ENCODE peak calls at places on chromosome 2, in six cellular contexts. P is AG08395, Z is H7, J is NCI-H526, H is mucosa of gallbladder, D is HCEC 1CT. N is an unnamed sample.

GRCh38 chr2:48496867-48497266 is 33.1 kb upstream of the STON1 start:
- DNase-seq in P (peak), Z (no peak), J (no peak), H (no peak), D (peak), N (no peak)

GRCh38 chr2:55779459-55780421 is 86.1 kb upstream of the PNPT1 start:
- DNase-seq in P (peak), Z (no peak), J (no peak), H (no peak), D (peak), N (no peak)

GRCh38 chr2:162333968-162334367 is 10.0 kb upstream of the GCA start:
- DNase-seq in P (peak), Z (peak), J (no peak), H (peak), D (peak), N (no peak)

GRCh38 chr2:48110497-48110896 is 204.2 kb upstream of the FBXO11 start:
- DNase-seq in P (no peak), Z (no peak), J (no peak), H (no peak), D (no peak), N (no peak)

GRCh38 chr2:192194866-192195547 is at the start of gene TMEFF2:
- DNase-seq in P (peak), Z (peak), J (peak), H (peak), D (peak), N (peak)

GRCh38 chr2:208820289-208820688 is 413.7 kb downstream of the PTH2R start:
- DNase-seq in P (no peak), Z (peak), J (no peak), H (no peak), D (peak), N (no peak)

GRCh38 chr2:130760754-130761751 is 5.7 kb downstream of the AMER3 start:
- DNase-seq in P (no peak), Z (no peak), J (no peak), H (no peak), D (no peak), N (no peak)

GRCh38 chr2:27771202-27771547 is 344 bp upstream of the MRPL33 start:
- DNase-seq in P (no peak), Z (no peak), J (no peak), H (no peak), D (no peak), N (no peak)

GRCh38 chr2:212124597-212124996 is 414.0 kb downstream of the ERBB4 start:
- DNase-seq in P (no peak), Z (no peak), J (no peak), H (no peak), D (no peak), N (no peak)

GRCh38 chr2:62381672-62382071 is 124.3 kb downstream of the TMEM17 start:
- DNase-seq in P (no peak), Z (no peak), J (no peak), H (no peak), D (no peak), N (no peak)

GRCh38 chr2:26649322-26649721 is 8.2 kb upstream of the CIB4 start:
- DNase-seq in P (no peak), Z (no peak), J (no peak), H (no peak), D (no peak), N (no peak)

N was measured in lung.